ENCODE peak calls at places on chromosomes 11 and 22, in nine cellular contexts. Y, X, L, G, T, K, F, J and A are unnamed samples.

GRCh38 chr11:33179431-33179830 is 18.2 kb upstream of the CSTF3 start:
- DNase-seq in J (no peak), L (no peak), K (no peak), G (no peak), Y (no peak), F (no peak), T (peak; percentile 56), X (no peak), A (no peak)

GRCh38 chr11:133153031-133153430 is 379.3 kb downstream of the OPCML start:
- DNase-seq in K (no peak), L (no peak), T (peak; percentile 24), X (no peak), F (no peak), Y (peak; percentile 47), G (no peak), J (no peak), A (no peak)

GRCh38 chr22:25845985-25846745 is 104.2 kb downstream of the MYO18B start:
- DNase-seq in Y (no peak), K (no peak), F (no peak), J (no peak), T (no peak), G (no peak), X (no peak), L (peak; percentile 78), A (no peak)

GRCh38 chr22:19786959-19787848 is 26.6 kb downstream of the TBX1 start:
- DNase-seq in G (no peak), K (no peak), J (no peak), Y (no peak), T (no peak), L (no peak), X (no peak), F (no peak), A (no peak)

GRCh38 chr22:31055322-31056159 is 25.6 kb upstream of the SMTN start:
- DNase-seq in F (no peak), Y (peak; percentile 86), J (peak; percentile 26), X (peak; percentile 74), G (peak; percentile 92), K (peak; percentile 89), T (peak; percentile 75), L (peak; percentile 92), A (peak; percentile 94)

GRCh38 chr11:17354070-17354924 is 2.7 kb downstream of the NCR3LG1 start:
- DNase-seq in Y (peak; percentile 84), K (peak; percentile 69), X (no peak), L (no peak), J (peak; percentile 54), T (peak; percentile 84), G (peak; percentile 84), F (peak; percentile 25), A (no peak)

GRCh38 chr22:36486619-36487384 is 5.4 kb upstream of the TXN2 start:
- DNase-seq in T (peak; percentile 61), G (no peak), X (peak; percentile 32), J (no peak), L (no peak), K (no peak), Y (peak; percentile 73), F (no peak), A (no peak)

GRCh38 chr11:102254047-102254446 is 63.2 kb upstream of the BIRC3 start:
- DNase-seq in K (no peak), X (no peak), F (no peak), T (peak; percentile 60), G (peak; percentile 21), L (no peak), Y (peak; percentile 73), J (no peak), A (no peak)

GRCh38 chr22:50301581-50301991 is 5.9 kb downstream of the PLXNB2 start:
- DNase-seq in F (no peak), G (no peak), K (no peak), X (no peak), J (no peak), Y (no peak), L (no peak), T (no peak), A (no peak)

GRCh38 chr11:129999407-129999806 is 3.2 kb downstream of the PRDM10 start:
- DNase-seq in X (no peak), K (no peak), F (no peak), Y (no peak), J (no peak), L (no peak), T (no peak), G (no peak), A (no peak)

GRCh38 chr11:106875013-106875412 is 143.3 kb downstream of the GUCY1A2 start:
- DNase-seq in L (no peak), F (no peak), Y (no peak), X (no peak), T (no peak), J (no peak), K (no peak), G (no peak), A (no peak)

GRCh38 chr11:66421492-66422205 is 814 bp downstream of the NPAS4 start:
- DNase-seq in G (peak; percentile 83), Y (peak; percentile 93), X (peak; percentile 91), T (peak; percentile 94), L (peak; percentile 94), J (peak; percentile 95), K (peak; percentile 91), F (peak; percentile 74), A (peak; percentile 90)

GRCh38 chr11:102762414-102762813 is 18.0 kb downstream of the MMP10 start:
- DNase-seq in G (no peak), X (no peak), Y (no peak), F (no peak), K (no peak), T (peak; percentile 48), L (no peak), J (no peak), A (no peak)

GRCh38 chr11:29712616-29713015 is 304.2 kb downstream of the KCNA4 start:
- DNase-seq in X (no peak), Y (no peak), J (no peak), L (no peak), F (no peak), K (no peak), G (no peak), T (no peak), A (no peak)

GRCh38 chr22:37802310-37803194 is 5.2 kb upstream of the GCAT start:
- DNase-seq in K (peak; percentile 74), L (no peak), F (peak; percentile 25), Y (peak; percentile 75), X (no peak), G (no peak), T (peak; percentile 80), J (peak; percentile 73), A (peak; percentile 86)

GRCh38 chr11:72771507-72771906 is 19.3 kb upstream of the ARAP1 start:
- DNase-seq in T (no peak), F (no peak), Y (peak; percentile 35), X (peak; percentile 39), K (peak; percentile 81), L (no peak), G (no peak), J (no peak), A (no peak)

GRCh38 chr11:44312876-44313275 is 2.9 kb upstream of the ALX4 start:
- DNase-seq in J (no peak), Y (no peak), K (no peak), L (no peak), T (no peak), X (no peak), G (no peak), F (no peak), A (peak; percentile 13)

GRCh38 chr22:44210721-44211120 is 30.0 kb downstream of the PARVG start:
- DNase-seq in K (no peak), F (no peak), X (no peak), L (peak; percentile 39), G (no peak), T (no peak), J (no peak), Y (no peak), A (no peak)

GRCh38 chr22:30078320-30079311 is 1.6 kb upstream of the HORMAD2 start:
- DNase-seq in X (no peak), K (no peak), T (peak; percentile 74), F (no peak), G (no peak), Y (no peak), L (no peak), J (no peak), A (peak; percentile 80)

GRCh38 chr11:2529636-2530035 is 84.8 kb downstream of the KCNQ1 start:
- DNase-seq in G (no peak), K (no peak), J (no peak), T (no peak), F (no peak), Y (no peak), X (no peak), L (peak; percentile 81), A (peak; percentile 58)

GRCh38 chr11:92152245-92152644 is 72.4 kb upstream of the FAT3 start:
- DNase-seq in Y (peak; percentile 73), L (no peak), F (no peak), G (no peak), K (no peak), T (peak; percentile 39), X (no peak), J (no peak), A (no peak)

GRCh38 chr11:45624095-45624494 is 41.3 kb downstream of the CHST1 start:
- DNase-seq in G (no peak), J (no peak), K (no peak), T (no peak), Y (no peak), X (no peak), F (no peak), L (no peak), A (no peak)

GRCh38 chr11:30741039-30741550 is 154.9 kb upstream of the MPPED2 start:
- DNase-seq in T (peak; percentile 46), K (no peak), X (peak; percentile 54), Y (no peak), L (no peak), J (no peak), F (no peak), G (no peak), A (no peak)

GRCh38 chr11:1254086-1254648 is 31.3 kb downstream of the MUC5B start:
- DNase-seq in Y (no peak), X (no peak), K (no peak), T (no peak), F (no peak), G (no peak), L (no peak), J (no peak), A (no peak)

GRCh38 chr11:69455969-69456368 is 25.5 kb upstream of the LINC01488 start:
- DNase-seq in J (no peak), L (no peak), Y (no peak), K (no peak), F (no peak), T (no peak), G (no peak), X (no peak), A (no peak)